ENCODE peak calls at places on chromosomes 1 and 21, in ten cellular contexts. One of them, this sample, is unnamed.

GRCh38 chr21:44848821-44849521 is 24.5 kb downstream of the PTTG1IP start:
- DNase-seq in fibroblast of lung: no peak
- DNase-seq in neuronal stem cell: no peak
- DNase-seq in keratinocyte: no peak
- DNase-seq in cardiac muscle cell: no peak
- DNase-seq in OCI-LY7: no peak
- DNase-seq in tibial artery: peak; percentile 66
- DNase-seq in lung: no peak
- DNase-seq in MM.1S: no peak
- DNase-seq in IMR-90: no peak
- DNase-seq in this sample: no peak

GRCh38 chr1:113109908-113110554 is 37.0 kb downstream of the LRIG2 start:
- DNase-seq in fibroblast of lung: peak; percentile 97
- DNase-seq in tibial artery: no peak
- DNase-seq in OCI-LY7: no peak
- DNase-seq in keratinocyte: no peak
- DNase-seq in cardiac muscle cell: no peak
- DNase-seq in lung: no peak
- DNase-seq in neuronal stem cell: no peak
- DNase-seq in IMR-90: peak; percentile 98
- DNase-seq in MM.1S: no peak
- DNase-seq in this sample: no peak

GRCh38 chr21:31278511-31279155 is 65.4 kb downstream of the TIAM1 start:
- DNase-seq in lung: no peak
- DNase-seq in cardiac muscle cell: no peak
- DNase-seq in keratinocyte: no peak
- DNase-seq in fibroblast of lung: peak; percentile 60
- DNase-seq in tibial artery: no peak
- DNase-seq in MM.1S: no peak
- DNase-seq in OCI-LY7: no peak
- DNase-seq in neuronal stem cell: no peak
- DNase-seq in IMR-90: peak; percentile 34
- DNase-seq in this sample: no peak

GRCh38 chr1:114428083-114428754 is 82.8 kb downstream of the TRIM33 start:
- DNase-seq in cardiac muscle cell: peak; percentile 6
- DNase-seq in IMR-90: peak; percentile 37
- DNase-seq in MM.1S: no peak
- DNase-seq in keratinocyte: no peak
- DNase-seq in fibroblast of lung: no peak
- DNase-seq in tibial artery: no peak
- DNase-seq in OCI-LY7: peak; percentile 19
- DNase-seq in lung: no peak
- DNase-seq in neuronal stem cell: no peak
- DNase-seq in this sample: peak; percentile 48

GRCh38 chr1:208834346-208835081 is 590.3 kb upstream of the PLXNA2 start:
- DNase-seq in MM.1S: no peak
- DNase-seq in IMR-90: no peak
- DNase-seq in cardiac muscle cell: peak; percentile 31
- DNase-seq in neuronal stem cell: peak; percentile 9
- DNase-seq in keratinocyte: no peak
- DNase-seq in tibial artery: no peak
- DNase-seq in fibroblast of lung: peak; percentile 47
- DNase-seq in OCI-LY7: no peak
- DNase-seq in lung: no peak
- DNase-seq in this sample: no peak

GRCh38 chr1:155983191-155984023 is 5.1 kb upstream of the ARHGEF2 start:
- DNase-seq in lung: peak; percentile 66
- DNase-seq in tibial artery: peak; percentile 84
- DNase-seq in cardiac muscle cell: no peak
- DNase-seq in OCI-LY7: peak; percentile 85
- DNase-seq in keratinocyte: peak; percentile 61
- DNase-seq in MM.1S: peak; percentile 85
- DNase-seq in fibroblast of lung: peak; percentile 96
- DNase-seq in neuronal stem cell: no peak
- DNase-seq in IMR-90: peak; percentile 99
- DNase-seq in this sample: no peak

GRCh38 chr1:160346953-160347352 is 3.8 kb downstream of the NCSTN start:
- DNase-seq in neuronal stem cell: no peak
- DNase-seq in OCI-LY7: peak; percentile 50
- DNase-seq in MM.1S: no peak
- DNase-seq in fibroblast of lung: no peak
- DNase-seq in IMR-90: no peak
- DNase-seq in tibial artery: no peak
- DNase-seq in keratinocyte: no peak
- DNase-seq in lung: no peak
- DNase-seq in cardiac muscle cell: no peak
- DNase-seq in this sample: no peak

GRCh38 chr1:3902111-3902511 is 2.0 kb upstream of the C1orf174 start:
- DNase-seq in cardiac muscle cell: no peak
- DNase-seq in IMR-90: no peak
- DNase-seq in keratinocyte: no peak
- DNase-seq in lung: no peak
- DNase-seq in fibroblast of lung: no peak
- DNase-seq in neuronal stem cell: no peak
- DNase-seq in MM.1S: no peak
- DNase-seq in OCI-LY7: peak; percentile 87
- DNase-seq in tibial artery: peak; percentile 64
- DNase-seq in this sample: peak; percentile 55

GRCh38 chr1:232851532-232851931 is 46.3 kb downstream of the MAP10 start:
- DNase-seq in tibial artery: no peak
- DNase-seq in OCI-LY7: no peak
- DNase-seq in cardiac muscle cell: no peak
- DNase-seq in fibroblast of lung: no peak
- DNase-seq in lung: no peak
- DNase-seq in IMR-90: no peak
- DNase-seq in neuronal stem cell: no peak
- DNase-seq in MM.1S: no peak
- DNase-seq in keratinocyte: no peak
- DNase-seq in this sample: no peak

GRCh38 chr1:114033219-114033706 is 54.0 kb downstream of the OLFML3 start:
- DNase-seq in keratinocyte: no peak
- DNase-seq in neuronal stem cell: no peak
- DNase-seq in OCI-LY7: peak; percentile 24
- DNase-seq in cardiac muscle cell: peak; percentile 47
- DNase-seq in tibial artery: no peak
- DNase-seq in lung: no peak
- DNase-seq in IMR-90: no peak
- DNase-seq in fibroblast of lung: peak; percentile 8
- DNase-seq in MM.1S: no peak
- DNase-seq in this sample: peak; percentile 4

GRCh38 chr1:27026621-27027574 is 14.2 kb upstream of the TENT5B start:
- DNase-seq in neuronal stem cell: no peak
- DNase-seq in lung: peak; percentile 81
- DNase-seq in fibroblast of lung: peak; percentile 84
- DNase-seq in cardiac muscle cell: peak; percentile 69
- DNase-seq in IMR-90: peak; percentile 69
- DNase-seq in tibial artery: peak; percentile 92
- DNase-seq in keratinocyte: no peak
- DNase-seq in OCI-LY7: no peak
- DNase-seq in MM.1S: peak; percentile 28
- DNase-seq in this sample: no peak

GRCh38 chr1:159266832-159267231 is 35.3 kb upstream of the FCER1A start:
- DNase-seq in neuronal stem cell: no peak
- DNase-seq in fibroblast of lung: no peak
- DNase-seq in lung: no peak
- DNase-seq in keratinocyte: no peak
- DNase-seq in tibial artery: no peak
- DNase-seq in cardiac muscle cell: no peak
- DNase-seq in MM.1S: no peak
- DNase-seq in OCI-LY7: no peak
- DNase-seq in IMR-90: no peak
- DNase-seq in this sample: no peak

GRCh38 chr1:217889401-217889800 is 258.3 kb downstream of the SPATA17 start:
- DNase-seq in OCI-LY7: no peak
- DNase-seq in neuronal stem cell: peak; percentile 26
- DNase-seq in MM.1S: no peak
- DNase-seq in fibroblast of lung: no peak
- DNase-seq in tibial artery: no peak
- DNase-seq in lung: no peak
- DNase-seq in keratinocyte: no peak
- DNase-seq in cardiac muscle cell: peak; percentile 49
- DNase-seq in IMR-90: peak; percentile 2
- DNase-seq in this sample: no peak

DNA sequence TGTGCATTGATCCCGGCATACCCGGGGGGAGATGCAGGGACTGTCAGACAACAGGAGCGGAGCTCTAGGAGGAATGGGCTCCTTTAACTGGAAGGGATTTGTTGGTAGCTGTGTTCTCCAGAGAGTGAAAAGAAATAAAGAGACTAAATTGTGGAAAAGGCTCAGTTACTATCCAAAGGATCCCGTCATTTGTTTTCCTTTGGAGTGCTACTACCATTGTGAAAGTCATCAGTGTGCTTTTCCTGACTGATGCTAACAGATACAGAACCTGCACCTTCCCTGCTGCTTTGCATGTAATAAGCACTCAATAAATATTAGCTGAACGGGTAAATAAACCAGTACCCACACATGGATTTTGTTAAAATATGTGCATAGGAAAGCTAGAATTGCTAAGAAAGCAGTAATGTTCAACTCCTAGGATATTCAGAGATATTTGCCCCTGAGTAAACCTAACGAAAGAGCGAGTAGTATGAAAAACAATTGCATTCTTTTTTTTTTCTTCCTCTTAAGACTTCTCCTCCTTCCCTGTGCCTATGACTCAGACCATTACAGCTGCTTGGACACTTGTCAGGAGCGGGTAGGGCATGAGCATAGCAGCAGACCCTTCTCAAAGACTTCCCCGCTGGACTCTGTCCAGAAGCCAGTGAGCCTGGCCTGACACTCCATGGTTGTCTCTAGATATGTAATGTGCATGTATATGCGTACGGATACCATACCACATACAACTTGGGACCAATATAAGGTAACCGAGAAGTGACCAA is 41.6 kb downstream of the PTGFRN start:
- DNase-seq in neuronal stem cell: no peak
- DNase-seq in cardiac muscle cell: no peak
- DNase-seq in tibial artery: no peak
- DNase-seq in MM.1S: no peak
- DNase-seq in keratinocyte: no peak
- DNase-seq in lung: peak; percentile 45
- DNase-seq in IMR-90: peak; percentile 7
- DNase-seq in fibroblast of lung: peak; percentile 94
- DNase-seq in OCI-LY7: no peak
- DNase-seq in this sample: no peak
- H3K27ac ChIP-seq in neuronal stem cell: no peak overlapping the region
- H3K27ac ChIP-seq in cardiac muscle cell: no peak overlapping the region
- H3K27ac ChIP-seq in tibial artery: peak overlapping the region; percentile 50
- H3K27ac ChIP-seq in MM.1S: no peak overlapping the region
- H3K27ac ChIP-seq in keratinocyte: no peak overlapping the region
- H3K27ac ChIP-seq in lung: no peak overlapping the region
- H3K27ac ChIP-seq in IMR-90: no peak overlapping the region
- H3K27ac ChIP-seq in fibroblast of lung: no peak overlapping the region
- H3K27ac ChIP-seq in OCI-LY7: no peak overlapping the region
- H3K27ac ChIP-seq in this sample: no peak overlapping the region

GRCh38 chr1:145979746-145980435 is 15.4 kb downstream of the POLR3GL start:
- DNase-seq in keratinocyte: no peak
- DNase-seq in tibial artery: no peak
- DNase-seq in cardiac muscle cell: no peak
- DNase-seq in lung: peak; percentile 45
- DNase-seq in OCI-LY7: peak; percentile 74
- DNase-seq in neuronal stem cell: no peak
- DNase-seq in MM.1S: peak; percentile 91
- DNase-seq in IMR-90: no peak
- DNase-seq in fibroblast of lung: no peak
- DNase-seq in this sample: peak; percentile 71
- H3K4me1 ChIP-seq in keratinocyte: peaks cover 48% of the 10 kb centered on the region
- H3K4me1 ChIP-seq in tibial artery: no peaks in the 10 kb centered on the region
- H3K4me1 ChIP-seq in cardiac muscle cell: peaks cover 59% of the 10 kb centered on the region
- H3K4me1 ChIP-seq in lung: peaks cover 53% of the 10 kb centered on the region
- H3K4me1 ChIP-seq in OCI-LY7: peaks cover 76% of the 10 kb centered on the region
- H3K4me1 ChIP-seq in neuronal stem cell: peaks cover 28% of the 10 kb centered on the region
- H3K4me1 ChIP-seq in MM.1S: peaks cover 71% of the 10 kb centered on the region
- H3K4me1 ChIP-seq in IMR-90: peaks cover 17% of the 10 kb centered on the region
- H3K4me1 ChIP-seq in fibroblast of lung: peaks cover 21% of the 10 kb centered on the region
- H3K4me1 ChIP-seq in this sample: peaks cover 79% of the 10 kb centered on the region

DNA sequence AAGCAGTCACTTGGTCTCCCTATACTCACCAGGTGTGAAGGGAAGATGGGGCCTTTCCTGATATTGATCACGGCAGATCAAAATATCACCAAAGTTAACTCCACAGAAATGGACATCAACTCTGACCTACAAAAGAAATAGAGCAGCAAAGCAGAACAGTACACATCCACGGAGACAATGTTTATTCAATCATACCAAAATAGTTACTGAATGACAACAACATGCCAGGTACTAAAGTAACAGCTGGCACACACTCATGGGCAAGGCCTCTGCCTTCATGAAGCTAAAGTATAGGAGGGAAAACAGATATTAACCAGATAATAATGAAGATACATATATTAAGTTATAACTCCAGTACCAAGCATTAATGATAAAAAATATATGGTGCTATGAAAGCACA is 59.2 kb upstream of the RASAL2 start:
- DNase-seq in keratinocyte: no peak
- DNase-seq in lung: no peak
- DNase-seq in neuronal stem cell: no peak
- DNase-seq in tibial artery: no peak
- DNase-seq in OCI-LY7: no peak
- DNase-seq in fibroblast of lung: no peak
- DNase-seq in IMR-90: no peak
- DNase-seq in MM.1S: no peak
- DNase-seq in cardiac muscle cell: no peak
- DNase-seq in this sample: no peak
- H3K27ac ChIP-seq in keratinocyte: no peak overlapping the region
- H3K27ac ChIP-seq in lung: no peak overlapping the region
- H3K27ac ChIP-seq in neuronal stem cell: no peak overlapping the region
- H3K27ac ChIP-seq in tibial artery: no peak overlapping the region
- H3K27ac ChIP-seq in OCI-LY7: no peak overlapping the region
- H3K27ac ChIP-seq in fibroblast of lung: no peak overlapping the region
- H3K27ac ChIP-seq in IMR-90: no peak overlapping the region
- H3K27ac ChIP-seq in MM.1S: no peak overlapping the region
- H3K27ac ChIP-seq in cardiac muscle cell: no peak overlapping the region
- H3K27ac ChIP-seq in this sample: no peak overlapping the region

GRCh38 chr1:98674075-98674781 is 12.7 kb downstream of the SNX7 start:
- DNase-seq in keratinocyte: no peak
- DNase-seq in MM.1S: no peak
- DNase-seq in tibial artery: no peak
- DNase-seq in neuronal stem cell: no peak
- DNase-seq in cardiac muscle cell: no peak
- DNase-seq in lung: no peak
- DNase-seq in IMR-90: peak; percentile 37
- DNase-seq in OCI-LY7: no peak
- DNase-seq in fibroblast of lung: peak; percentile 79
- DNase-seq in this sample: no peak

GRCh38 chr1:98668733-98669132 is 7.2 kb downstream of the SNX7 start:
- DNase-seq in IMR-90: no peak
- DNase-seq in keratinocyte: no peak
- DNase-seq in fibroblast of lung: no peak
- DNase-seq in tibial artery: no peak
- DNase-seq in cardiac muscle cell: no peak
- DNase-seq in neuronal stem cell: no peak
- DNase-seq in lung: no peak
- DNase-seq in MM.1S: no peak
- DNase-seq in OCI-LY7: no peak
- DNase-seq in this sample: no peak

GRCh38 chr1:98672184-98672583 is 10.7 kb downstream of the SNX7 start:
- DNase-seq in fibroblast of lung: no peak
- DNase-seq in IMR-90: no peak
- DNase-seq in lung: no peak
- DNase-seq in OCI-LY7: no peak
- DNase-seq in neuronal stem cell: no peak
- DNase-seq in MM.1S: no peak
- DNase-seq in cardiac muscle cell: no peak
- DNase-seq in keratinocyte: no peak
- DNase-seq in tibial artery: no peak
- DNase-seq in this sample: no peak

GRCh38 chr1:98669355-98670296 is 8.1 kb downstream of the SNX7 start:
- DNase-seq in MM.1S: no peak
- DNase-seq in neuronal stem cell: no peak
- DNase-seq in cardiac muscle cell: no peak
- DNase-seq in OCI-LY7: no peak
- DNase-seq in lung: no peak
- DNase-seq in fibroblast of lung: peak; percentile 79
- DNase-seq in tibial artery: no peak
- DNase-seq in keratinocyte: no peak
- DNase-seq in IMR-90: peak; percentile 52
- DNase-seq in this sample: no peak
- H3K4me1 ChIP-seq in MM.1S: no peaks in the 10 kb centered on the region
- H3K4me1 ChIP-seq in neuronal stem cell: no peaks in the 10 kb centered on the region
- H3K4me1 ChIP-seq in cardiac muscle cell: no peaks in the 10 kb centered on the region
- H3K4me1 ChIP-seq in OCI-LY7: no peaks in the 10 kb centered on the region
- H3K4me1 ChIP-seq in lung: peaks cover 10% of the 10 kb centered on the region
- H3K4me1 ChIP-seq in fibroblast of lung: no peaks in the 10 kb centered on the region
- H3K4me1 ChIP-seq in tibial artery: no peaks in the 10 kb centered on the region
- H3K4me1 ChIP-seq in keratinocyte: no peaks in the 10 kb centered on the region
- H3K4me1 ChIP-seq in IMR-90: peaks cover 3% of the 10 kb centered on the region
- H3K4me1 ChIP-seq in this sample: no peaks in the 10 kb centered on the region